ENCODE peak calls at places on chromosomes 4 and X, in four cellular contexts. One of them, this sample, is unnamed.

GRCh38 chr4:12382567-12382966 is 953.9 kb upstream of the HS3ST1 start:
- DNase-seq in left lobe of liver: no peak
- DNase-seq in GM12865: no peak
- DNase-seq in astrocyte of the spinal cord: no peak
- DNase-seq in this sample: no peak

GRCh38 chrX:152844256-152844655 is 13.4 kb downstream of the NSDHL start:
- DNase-seq in astrocyte of the spinal cord: no peak
- DNase-seq in GM12865: no peak
- DNase-seq in left lobe of liver: no peak
- DNase-seq in this sample: no peak

GRCh38 chr4:186935881-186936280 is 212.2 kb upstream of the FAT1 start:
- DNase-seq in astrocyte of the spinal cord: no peak
- DNase-seq in GM12865: no peak
- DNase-seq in left lobe of liver: no peak
- DNase-seq in this sample: no peak

GRCh38 chrX:12790878-12791252 is 347 bp upstream of the PRPS2 start:
- DNase-seq in left lobe of liver: no peak
- DNase-seq in GM12865: no peak
- DNase-seq in astrocyte of the spinal cord: no peak
- DNase-seq in this sample: no peak

GRCh38 chr4:1009647-1010521 is 1.5 kb upstream of the FGFRL1 start:
- DNase-seq in GM12865: peak
- DNase-seq in astrocyte of the spinal cord: peak
- DNase-seq in left lobe of liver: peak
- DNase-seq in this sample: peak

GRCh38 chr4:57303012-57303751 is 193.0 kb upstream of the IGFBP7 start:
- DNase-seq in GM12865: no peak
- DNase-seq in astrocyte of the spinal cord: no peak
- DNase-seq in left lobe of liver: no peak
- DNase-seq in this sample: no peak

GRCh38 chrX:154317391-154318000 is 21.9 kb downstream of the TKTL1 start:
- DNase-seq in GM12865: no peak
- DNase-seq in left lobe of liver: no peak
- DNase-seq in astrocyte of the spinal cord: no peak
- DNase-seq in this sample: peak

GRCh38 chr4:94595880-94596483 is 144.2 kb downstream of the PDLIM5 start:
- DNase-seq in astrocyte of the spinal cord: peak
- DNase-seq in GM12865: peak
- DNase-seq in left lobe of liver: no peak
- DNase-seq in this sample: no peak

GRCh38 chr4:7238300-7238960 is 46.1 kb downstream of the SORCS2 start:
- DNase-seq in left lobe of liver: no peak
- DNase-seq in astrocyte of the spinal cord: no peak
- DNase-seq in GM12865: no peak
- DNase-seq in this sample: no peak

GRCh38 chr4:38898245-38898644 is 30.6 kb downstream of the FAM114A1 start:
- DNase-seq in astrocyte of the spinal cord: no peak
- DNase-seq in left lobe of liver: no peak
- DNase-seq in GM12865: no peak
- DNase-seq in this sample: no peak

GRCh38 chrX:49951524-49952193 is 29.3 kb downstream of the CLCN5 start:
- DNase-seq in astrocyte of the spinal cord: peak
- DNase-seq in left lobe of liver: no peak
- DNase-seq in GM12865: no peak
- DNase-seq in this sample: no peak

GRCh38 chr4:173752610-173753009 is 222.6 kb upstream of the HAND2 start:
- DNase-seq in left lobe of liver: no peak
- DNase-seq in GM12865: peak
- DNase-seq in astrocyte of the spinal cord: no peak
- DNase-seq in this sample: no peak

GRCh38 chr4:99131378-99131777 is 12.7 kb downstream of the ADH4 start:
- DNase-seq in left lobe of liver: no peak
- DNase-seq in astrocyte of the spinal cord: no peak
- DNase-seq in GM12865: no peak
- DNase-seq in this sample: no peak